ENCODE peak calls at places on chromosome 2, in nine cellular contexts. N, V, O, S, U, M, T, Y and J are unnamed samples. For H3K4me1, the result is how much of the 10 kb centered on the place peaks cover.

GRCh38 chr2:19346983-19347618 is 11.3 kb downstream of the OSR1 start:
- DNase-seq in N (no peak), T (no peak), O (no peak), V (no peak), S (no peak), U (no peak), Y (no peak), M (no peak), J (no peak)

GRCh38 chr2:99636432-99637034 is 146.7 kb upstream of the REV1 start:
- DNase-seq in N (peak), Y (no peak), S (peak), V (no peak), T (peak), M (peak), U (peak), O (no peak), J (no peak)

GRCh38 chr2:33340265-33340664 is 136.2 kb upstream of the RASGRP3 start:
- DNase-seq in Y (peak), S (no peak), M (peak), N (peak), O (no peak), V (no peak), U (peak), T (peak), J (no peak)

GRCh38 chr2:224085246-224085645 is 46.2 kb upstream of the SERPINE2 start:
- DNase-seq in M (no peak), S (no peak), V (no peak), O (peak), T (no peak), N (no peak), U (no peak), Y (no peak), J (peak)

GRCh38 chr2:173983414-173983871 is 18.3 kb upstream of the SP3 start:
- DNase-seq in M (no peak), U (no peak), O (no peak), N (peak), T (no peak), Y (no peak), V (no peak), S (no peak), J (no peak)

GRCh38 chr2:144950874-144951560 is 431.1 kb upstream of the ZEB2 start:
- DNase-seq in Y (no peak), N (no peak), T (no peak), O (peak), U (no peak), V (no peak), S (no peak), M (no peak), J (peak)

GRCh38 chr2:134897932-134898331 is 20.7 kb upstream of the CCNT2 start:
- DNase-seq in O (no peak), M (no peak), U (no peak), T (no peak), V (no peak), S (no peak), N (no peak), Y (no peak), J (no peak)

GRCh38 chr2:201471732-201472395 is 20.3 kb downstream of the STRADB start:
- DNase-seq in O (no peak), S (no peak), N (no peak), U (no peak), Y (no peak), M (no peak), V (no peak), T (no peak), J (no peak)

GRCh38 chr2:221570321-221571107 is 1.6 kb downstream of the EPHA4 start:
- DNase-seq in N (no peak), S (no peak), V (no peak), M (peak), O (no peak), Y (peak), U (peak), T (no peak), J (peak)

GRCh38 chr2:109174214-109174613 is 45.2 kb downstream of the SH3RF3 start:
- DNase-seq in T (no peak), V (no peak), U (no peak), Y (no peak), M (peak), N (no peak), S (no peak), O (no peak), J (no peak)
- H3K4me1 ChIP-seq in T (under half), V (under half), U (under half), Y (under half), M (under half), N (under half), S (under half), O (under half), J (under half)

GRCh38 chr2:30334738-30335426 is 103.5 kb downstream of the LBH start:
- DNase-seq in V (no peak), T (no peak), Y (no peak), S (no peak), M (no peak), O (no peak), U (no peak), N (no peak), J (no peak)
- TF ChIP-seq CTCF in V (no peak), T (peak), Y (no peak), S (peak), M (peak), O (no peak), U (no peak), N (no peak), J (no peak)

GRCh38 chr2:54675281-54675680 is 48.2 kb upstream of the EML6 start:
- DNase-seq in M (no peak), V (no peak), U (no peak), T (no peak), S (no peak), N (no peak), Y (no peak), O (no peak), J (no peak)

GRCh38 chr2:54671875-54672586 is 51.4 kb upstream of the EML6 start:
- DNase-seq in O (no peak), Y (no peak), T (no peak), V (no peak), U (no peak), S (no peak), M (no peak), N (no peak), J (no peak)

GRCh38 chr2:54672587-54673456 is 50.6 kb upstream of the EML6 start:
- DNase-seq in Y (peak), N (no peak), S (no peak), T (no peak), U (no peak), V (no peak), O (peak), M (no peak), J (peak)

GRCh38 chr2:54675738-54676137 is 47.7 kb upstream of the EML6 start:
- DNase-seq in M (no peak), U (no peak), T (peak), N (no peak), O (no peak), S (no peak), Y (no peak), V (no peak), J (no peak)

GRCh38 chr2:54673501-54673998 is 49.9 kb upstream of the EML6 start:
- DNase-seq in S (no peak), Y (peak), M (peak), O (no peak), T (peak), U (peak), V (no peak), N (peak), J (peak)
- H3K4me1 ChIP-seq in S (under half), Y (under half), M (under half), O (under half), T (half or more), U (under half), V (under half), N (under half), J (under half)

DNA sequence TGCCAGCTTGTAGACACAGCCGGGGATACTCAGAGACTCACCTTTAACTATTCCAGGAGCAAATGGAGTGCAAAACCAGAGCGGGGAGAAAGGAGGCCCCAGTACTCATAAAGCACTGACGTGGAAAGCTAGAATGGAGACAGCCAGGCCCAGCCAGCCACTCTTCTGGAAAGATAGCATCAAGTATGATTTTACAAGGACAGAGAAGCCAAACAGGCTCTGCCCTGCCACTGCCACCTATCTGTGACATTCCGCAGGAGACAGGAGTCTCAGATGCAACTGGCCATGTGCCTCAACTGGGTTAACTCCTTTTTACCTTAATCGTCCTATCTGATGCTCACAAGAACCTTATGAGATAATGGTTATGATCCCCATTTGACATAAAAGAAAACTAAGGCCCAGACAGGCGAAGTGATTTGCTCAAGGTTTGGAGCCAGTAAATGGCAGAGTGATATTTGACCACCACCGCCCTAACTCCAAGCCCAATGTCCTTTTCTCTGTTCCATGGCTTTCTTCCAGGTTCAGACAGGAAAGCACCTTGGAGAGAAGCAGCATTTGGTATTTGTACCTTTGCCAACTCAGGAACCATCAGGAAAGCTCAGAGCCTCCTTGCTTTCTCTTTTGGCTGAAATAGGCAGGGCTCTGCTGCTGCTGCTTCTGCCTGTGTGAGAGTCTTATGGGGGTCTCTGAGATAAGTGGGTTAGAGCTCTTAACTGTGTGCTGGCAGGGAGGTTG is 15.6 kb downstream of the KIF3C start:
- DNase-seq in Y (no peak), N (no peak), U (no peak), S (no peak), T (no peak), O (no peak), V (no peak), M (no peak), J (no peak)
- TF ChIP-seq CTCF in Y (no peak), N (no peak), U (no peak), S (peak), T (no peak), O (no peak), V (no peak), M (no peak), J (no peak)

GRCh38 chr2:85748948-85749875 is 4.6 kb upstream of the ATOH8 start:
- DNase-seq in O (no peak), M (peak), U (no peak), T (no peak), Y (no peak), S (no peak), N (no peak), V (no peak), J (no peak)
- H3K4me1 ChIP-seq in O (under half), M (under half), U (under half), T (under half), Y (under half), S (under half), N (under half), V (under half), J (under half)

DNA sequence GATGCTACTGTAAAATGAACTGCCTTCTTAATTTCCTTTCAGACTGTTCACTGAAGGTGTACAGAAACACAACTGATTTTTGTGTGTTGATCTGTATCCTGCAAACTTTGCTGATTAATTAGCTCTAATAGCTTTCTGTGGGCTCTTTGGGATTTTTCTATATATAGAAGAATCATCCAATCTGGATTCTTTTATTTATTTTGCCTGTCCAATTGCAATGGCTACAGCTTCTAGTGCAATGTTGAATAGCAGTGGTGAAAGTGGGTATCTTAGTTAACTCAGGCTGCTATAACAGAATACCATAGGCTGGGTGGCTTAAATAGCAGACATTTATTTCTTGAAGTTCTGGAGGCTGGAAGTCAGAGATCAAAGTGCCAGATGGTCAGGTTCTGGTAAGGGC is 74.4 kb downstream of the ID2 start:
- DNase-seq in V (no peak), N (no peak), M (no peak), O (no peak), S (no peak), Y (no peak), U (no peak), T (no peak), J (no peak)
- TF ChIP-seq CTCF in V (no peak), N (no peak), M (no peak), O (no peak), S (no peak), Y (no peak), U (no peak), T (no peak), J (no peak)

DNA sequence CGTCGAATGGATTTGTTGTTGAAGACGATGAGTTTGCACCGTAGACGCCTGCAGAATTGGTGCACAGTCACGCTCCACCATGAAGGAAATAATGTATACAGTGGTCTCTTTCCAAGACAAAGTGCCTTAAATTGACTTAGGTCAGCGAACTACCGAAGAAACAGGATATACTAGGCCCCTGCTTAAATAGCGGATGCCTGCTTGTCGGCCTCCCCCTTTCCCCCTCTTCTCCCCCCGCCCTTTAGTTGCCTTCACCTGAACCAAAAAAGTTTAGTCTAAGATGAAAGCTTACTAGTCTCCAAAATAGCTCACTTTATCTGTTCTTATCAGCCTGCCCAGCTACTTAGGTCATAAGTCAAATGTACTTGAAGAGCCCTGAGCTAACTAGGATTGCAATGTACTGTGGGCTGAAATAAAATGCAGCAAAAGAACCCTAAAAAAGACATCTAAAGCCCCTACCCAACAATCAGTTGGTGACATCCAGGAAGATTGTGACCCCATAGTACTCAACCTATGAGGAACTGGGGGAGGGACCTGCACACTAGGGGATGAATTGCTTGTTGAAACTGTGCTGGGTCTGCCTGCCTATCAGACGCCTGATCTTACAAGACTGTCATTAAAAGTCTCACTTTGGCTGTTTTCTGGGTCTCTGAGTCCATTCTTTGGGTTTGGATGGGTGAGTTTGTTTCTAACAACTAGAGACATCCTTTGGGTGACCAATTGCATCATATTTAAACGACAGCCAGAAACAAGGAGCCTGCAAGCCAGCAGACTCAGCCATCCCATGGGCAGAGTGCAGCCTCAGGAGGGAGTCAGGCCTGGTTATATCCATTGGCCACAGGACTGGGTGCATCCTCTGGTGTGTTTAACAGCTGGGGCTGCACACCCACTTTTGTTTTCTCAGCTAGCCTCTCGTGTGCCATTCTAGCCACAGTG is 14.5 kb downstream of the ACOXL start:
- DNase-seq in N (no peak), O (no peak), S (peak), M (no peak), Y (no peak), U (no peak), T (no peak), V (no peak), J (no peak)
- H3K4me1 ChIP-seq in N (under half), O (half or more), S (under half), M (under half), Y (under half), U (under half), T (under half), V (under half), J (under half)